ENCODE peak calls at places on chromosomes 4 and X, in four cellular contexts. Y is type B pancreatic cell, W is adipocyte, Q is uterus. B is an unnamed sample.

GRCh38 chr4:135192746-135193535 is 991.4 kb upstream of the PABPC4L start:
- DNase-seq in W (peak), Q (no peak), Y (no peak), B (no peak)

GRCh38 chr4:74096265-74096980 is 2.6 kb downstream of the CXCL2 start:
- DNase-seq in W (no peak), Y (no peak), Q (no peak), B (no peak)

GRCh38 chrX:38868941-38869378 is 67.7 kb downstream of the MID1IP1 start:
- DNase-seq in Q (no peak), Y (no peak), W (peak), B (no peak)

GRCh38 chr4:170652571-170652970 is 562.8 kb upstream of the AADAT start:
- DNase-seq in Y (no peak), Q (no peak), W (peak), B (no peak)

GRCh38 chr4:188092824-188093223 is 16.6 kb downstream of the TRIML2 start:
- DNase-seq in Y (no peak), Q (no peak), W (peak), B (no peak)

GRCh38 chr4:186500721-186501304 is 54.6 kb downstream of the MTNR1A start:
- DNase-seq in Y (no peak), W (no peak), Q (no peak), B (no peak)

GRCh38 chr4:124564121-124564520 is 148.4 kb downstream of the ANKRD50 start:
- DNase-seq in W (peak), Y (no peak), Q (no peak), B (no peak)

GRCh38 chr4:113159901-113160545 is 110.6 kb downstream of the ANK2 start:
- DNase-seq in Y (no peak), W (no peak), Q (no peak), B (no peak)

GRCh38 chr4:26256016-26256415 is 64.8 kb upstream of the RBPJ start:
- DNase-seq in W (peak), Y (no peak), Q (no peak), B (no peak)

GRCh38 chr4:119493419-119493818 is 135.2 kb downstream of the PDE5A start:
- DNase-seq in Q (no peak), W (peak), Y (no peak), B (no peak)

GRCh38 chr4:76990288-76991080 is 40.9 kb downstream of the SEPTIN11 start:
- DNase-seq in Q (no peak), Y (no peak), W (peak), B (no peak)

GRCh38 chr4:128812360-128812958 is 3.0 kb downstream of the JADE1 start:
- DNase-seq in W (peak), Y (no peak), Q (no peak), B (no peak)